ENCODE peak calls at places on chromosome 4, in nine cellular contexts. C, E, H, P, X, F, B, V and U are unnamed samples.

GRCh38 chr4:4864443-4864939 is 5.0 kb downstream of the MSX1 start:
- DNase-seq in C (no peak), E (no peak), H (no peak), P (no peak), X (no peak), F (no peak), B (no peak), V (no peak), U (no peak)

GRCh38 chr4:8044244-8044643 is 104.6 kb upstream of the AFAP1 start:
- DNase-seq in C (no peak), E (no peak), H (no peak), P (no peak), X (no peak), F (no peak), B (no peak), V (no peak), U (no peak)

GRCh38 chr4:616911-617643 is 8.3 kb upstream of the PDE6B start:
- DNase-seq in C (no peak), E (no peak), H (no peak), P (no peak), X (no peak), F (peak; percentile 18), B (no peak), V (no peak), U (no peak)

GRCh38 chr4:35885081-35885480 is 359.2 kb downstream of the ARAP2 start:
- DNase-seq in C (no peak), E (no peak), H (no peak), P (no peak), X (no peak), F (no peak), B (no peak), V (no peak), U (no peak)

GRCh38 chr4:53659112-53659511 is 67.8 kb upstream of the LNX1 start:
- DNase-seq in C (no peak), E (no peak), H (no peak), P (no peak), X (no peak), F (no peak), B (no peak), V (no peak), U (no peak)

GRCh38 chr4:152328595-152328994 is 207.3 kb downstream of the FBXW7 start:
- DNase-seq in C (peak; percentile 45), E (no peak), H (no peak), P (no peak), X (no peak), F (no peak), B (no peak), V (no peak), U (no peak)

GRCh38 chr4:98474408-98474844 is 184.0 kb downstream of the TSPAN5 start:
- DNase-seq in C (peak; percentile 47), E (no peak), H (no peak), P (no peak), X (no peak), F (no peak), B (peak; percentile 35), V (no peak), U (no peak)

GRCh38 chr4:155234206-155234605 is 25.8 kb downstream of the NPY2R start:
- DNase-seq in C (no peak), E (no peak), H (no peak), P (no peak), X (no peak), F (no peak), B (no peak), V (no peak), U (no peak)

GRCh38 chr4:157014621-157015591 is 43.3 kb upstream of the PDGFC start:
- DNase-seq in C (peak; percentile 56), E (no peak), H (no peak), P (no peak), X (no peak), F (no peak), B (peak; percentile 87), V (peak; percentile 12), U (no peak)

GRCh38 chr4:67727124-67727850 is 26.3 kb upstream of the UBA6 start:
- DNase-seq in C (no peak), E (no peak), H (no peak), P (no peak), X (no peak), F (no peak), B (no peak), V (no peak), U (no peak)

GRCh38 chr4:159105761-159106243 is 2.9 kb downstream of the RAPGEF2 start:
- DNase-seq in C (no peak), E (peak; percentile 0), H (no peak), P (no peak), X (no peak), F (no peak), B (no peak), V (peak; percentile 23), U (no peak)

GRCh38 chr4:168724960-168725359 is 228.1 kb downstream of the PALLD start:
- DNase-seq in C (no peak), E (no peak), H (no peak), P (no peak), X (no peak), F (no peak), B (no peak), V (no peak), U (no peak)

GRCh38 chr4:150130953-150131352 is 52.7 kb downstream of the DCLK2 start:
- DNase-seq in C (no peak), E (no peak), H (no peak), P (no peak), X (no peak), F (no peak), B (no peak), V (no peak), U (no peak)

GRCh38 chr4:119478446-119479179 is 150.0 kb downstream of the PDE5A start:
- DNase-seq in C (no peak), E (no peak), H (no peak), P (no peak), X (no peak), F (no peak), B (peak; percentile 82), V (no peak), U (no peak)

GRCh38 chr4:5615496-5616075 is 92.8 kb downstream of the EVC2 start:
- DNase-seq in C (no peak), E (no peak), H (no peak), P (no peak), X (no peak), F (no peak), B (no peak), V (no peak), U (no peak)

GRCh38 chr4:180767330-180767729 is 1475.9 kb upstream of the TENM3 start:
- DNase-seq in C (no peak), E (no peak), H (no peak), P (no peak), X (no peak), F (no peak), B (no peak), V (no peak), U (no peak)

GRCh38 chr4:141020801-141021261 is 112.4 kb downstream of the RNF150 start:
- DNase-seq in C (peak; percentile 56), E (no peak), H (no peak), P (no peak), X (no peak), F (no peak), B (no peak), V (no peak), U (no peak)

GRCh38 chr4:139453041-139453370 is 915 bp upstream of the RAB33B start:
- DNase-seq in C (peak; percentile 52), E (peak; percentile 47), H (peak; percentile 74), P (peak; percentile 73), X (peak; percentile 56), F (no peak), B (peak; percentile 79), V (peak; percentile 60), U (peak; percentile 16)

GRCh38 chr4:69376450-69376849 is 96.2 kb downstream of the UGT2B28 start:
- DNase-seq in C (no peak), E (no peak), H (no peak), P (no peak), X (no peak), F (no peak), B (no peak), V (no peak), U (no peak)

GRCh38 chr4:169621754-169622481 is 1.5 kb downstream of the CLCN3 start:
- DNase-seq in C (no peak), E (no peak), H (no peak), P (no peak), X (no peak), F (no peak), B (peak; percentile 56), V (no peak), U (no peak)

GRCh38 chr4:23392860-23393458 is 496.9 kb downstream of the PPARGC1A start:
- DNase-seq in C (no peak), E (no peak), H (no peak), P (no peak), X (no peak), F (no peak), B (no peak), V (no peak), U (no peak)

GRCh38 chr4:113509851-113510250 is 251.7 kb downstream of the CAMK2D start:
- DNase-seq in C (no peak), E (no peak), H (no peak), P (no peak), X (no peak), F (no peak), B (no peak), V (no peak), U (no peak)

GRCh38 chr4:125283702-125284279 is 31.0 kb upstream of the FAT4 start:
- DNase-seq in C (peak; percentile 8), E (no peak), H (no peak), P (peak; percentile 6), X (no peak), F (no peak), B (peak; percentile 29), V (peak; percentile 1), U (no peak)

GRCh38 chr4:79893441-79893840 is 179.6 kb downstream of the ANTXR2 start:
- DNase-seq in C (no peak), E (no peak), H (no peak), P (no peak), X (no peak), F (no peak), B (no peak), V (no peak), U (no peak)

GRCh38 chr4:13986533-13986932 is 359.0 kb upstream of the BOD1L1 start:
- DNase-seq in C (no peak), E (no peak), H (no peak), P (no peak), X (no peak), F (no peak), B (no peak), V (no peak), U (no peak)

GRCh38 chr4:186554485-186554884 is 882 bp downstream of the MTNR1A start:
- DNase-seq in C (no peak), E (no peak), H (no peak), P (no peak), X (no peak), F (no peak), B (peak; percentile 39), V (peak; percentile 42), U (no peak)

GRCh38 chr4:119010909-119011606 is 122.4 kb downstream of the SYNPO2 start:
- DNase-seq in C (no peak), E (no peak), H (no peak), P (no peak), X (no peak), F (no peak), B (no peak), V (no peak), U (no peak)

GRCh38 chr4:147678796-147679549 is 5.0 kb downstream of the PRMT9 start:
- DNase-seq in C (no peak), E (no peak), H (no peak), P (no peak), X (no peak), F (no peak), B (no peak), V (no peak), U (no peak)

GRCh38 chr4:44701037-44701436 is 22.8 kb downstream of the GUF1 start:
- DNase-seq in C (no peak), E (no peak), H (no peak), P (no peak), X (no peak), F (no peak), B (no peak), V (no peak), U (no peak)

GRCh38 chr4:176547005-176547404 is 227.2 kb downstream of the SPCS3 start:
- DNase-seq in C (peak; percentile 62), E (no peak), H (no peak), P (no peak), X (no peak), F (no peak), B (no peak), V (no peak), U (no peak)

GRCh38 chr4:145734576-145735329 is 54.8 kb downstream of the C4orf51 start:
- DNase-seq in C (peak; percentile 96), E (no peak), H (no peak), P (no peak), X (no peak), F (no peak), B (peak; percentile 91), V (peak; percentile 81), U (no peak)